ENCODE peak calls at places on chromosomes 16 and 17, in seven cellular contexts. A is HepG2, Y is GM12892, J is K562, O is H1, G is SK-N-SH, U is GM12878. B is an unnamed sample.
A peak's percentile ranks its signal among the peaks of the same experiment; 100 is the strongest.

GRCh38 chr17:44920565-44920940 is 5.3 kb upstream of the GFAP start:
- DNase-seq in G (no peak), A (no peak), J (no peak), U (no peak), O (peak; percentile 55), Y (no peak), B (no peak)

GRCh38 chr16:49674255-49674980 is 181.5 kb downstream of the ZNF423 start:
- DNase-seq in Y (no peak), U (no peak), A (no peak), O (no peak), J (no peak), G (no peak), B (no peak)

GRCh38 chr17:44219636-44220210 is at the start of gene UBTF:
- DNase-seq in U (no peak), O (peak; percentile 75), J (peak; percentile 77), A (peak; percentile 51), Y (no peak), G (peak; percentile 81), B (no peak)

GRCh38 chr16:73753931-73754330 is 542.7 kb upstream of the PSMD7 start:
- DNase-seq in O (no peak), G (no peak), A (no peak), U (no peak), Y (no peak), J (no peak), B (no peak)

GRCh38 chr17:37844158-37844976 is 79.8 kb upstream of the TBC1D3K start:
- DNase-seq in O (peak; percentile 90), J (peak; percentile 84), A (peak; percentile 56), G (peak; percentile 37), U (no peak), Y (peak; percentile 73), B (no peak)

GRCh38 chr17:4607773-4608187 is 23.5 kb downstream of the SMTNL2 start:
- DNase-seq in J (no peak), G (no peak), O (no peak), A (no peak), Y (no peak), U (no peak), B (no peak)

GRCh38 chr16:21283521-21284289 is 5.6 kb upstream of the CRYM start:
- DNase-seq in U (no peak), G (peak; percentile 92), Y (no peak), J (no peak), A (peak; percentile 51), O (peak; percentile 87), B (peak; percentile 35)

GRCh38 chr17:50177983-50178834 is 12.4 kb downstream of the SGCA start:
- DNase-seq in G (peak; percentile 93), U (no peak), O (peak; percentile 80), Y (peak; percentile 67), A (peak; percentile 89), J (peak; percentile 76), B (peak; percentile 68)

GRCh38 chr16:12507366-12507765 is 296.3 kb downstream of the CPPED1 start:
- DNase-seq in O (no peak), Y (no peak), G (no peak), A (no peak), J (no peak), U (no peak), B (no peak)

GRCh38 chr17:77049440-77049839 is 91.3 kb upstream of the SEC14L1 start:
- DNase-seq in G (no peak), A (no peak), U (no peak), O (no peak), J (no peak), Y (no peak), B (no peak)

GRCh38 chr16:29784901-29785500 is 5.5 kb upstream of the KIF22 start:
- DNase-seq in Y (peak; percentile 66), U (no peak), G (no peak), O (peak; percentile 95), A (no peak), J (peak; percentile 75), B (peak; percentile 72)

GRCh38 chr17:43125967-43126910 is 1.1 kb upstream of the BRCA1 start:
- DNase-seq in U (no peak), Y (no peak), G (peak; percentile 63), A (peak; percentile 61), O (no peak), J (peak; percentile 43), B (no peak)

GRCh38 chr17:68101992-68102758 is 66.6 kb downstream of the KPNA2 start:
- DNase-seq in Y (no peak), J (no peak), O (no peak), U (no peak), A (no peak), G (peak; percentile 36), B (peak; percentile 19)

GRCh38 chr17:77546772-77547201 is 406.0 kb downstream of the SEC14L1 start:
- DNase-seq in G (peak; percentile 39), J (no peak), O (peak; percentile 55), U (no peak), A (no peak), Y (no peak), B (no peak)

GRCh38 chr17:55814377-55814776 is 63.5 kb downstream of the PCTP start:
- DNase-seq in U (no peak), G (no peak), Y (no peak), O (no peak), A (no peak), J (no peak), B (no peak)

GRCh38 chr17:4477286-4477791 is 21.3 kb upstream of the SPNS2 start:
- DNase-seq in A (no peak), O (no peak), U (no peak), J (no peak), Y (no peak), G (no peak), B (no peak)

GRCh38 chr16:75109732-75110243 is 6.8 kb downstream of the LDHD start:
- DNase-seq in G (no peak), J (no peak), U (no peak), O (no peak), A (no peak), Y (no peak), B (no peak)

GRCh38 chr16:80085606-80086005 is 455.2 kb upstream of the DYNLRB2 start:
- DNase-seq in O (no peak), Y (no peak), G (no peak), U (no peak), J (no peak), A (no peak), B (no peak)

GRCh38 chr16:17832738-17833137 is 362.0 kb upstream of the XYLT1 start:
- DNase-seq in U (no peak), J (no peak), Y (no peak), O (no peak), G (no peak), A (no peak), B (no peak)

GRCh38 chr17:74851612-74852236 is 8.0 kb downstream of the GRIN2C start:
- DNase-seq in J (no peak), O (no peak), A (no peak), U (no peak), Y (no peak), G (no peak), B (no peak)

GRCh38 chr16:29843942-29844341 is 19.1 kb downstream of the CDIPT start:
- DNase-seq in Y (no peak), A (no peak), U (no peak), O (no peak), J (no peak), G (no peak), B (no peak)

GRCh38 chr17:57442914-57443571 is 186.7 kb downstream of the MSI2 start:
- DNase-seq in J (no peak), U (no peak), G (no peak), O (no peak), Y (no peak), A (no peak), B (no peak)

GRCh38 chr17:205176-205538 is 23.7 kb upstream of the DOC2B start:
- DNase-seq in Y (no peak), J (no peak), O (no peak), G (no peak), A (no peak), U (no peak), B (no peak)

GRCh38 chr16:88116121-88116900 is 165.1 kb downstream of the BANP start:
- DNase-seq in G (no peak), J (no peak), Y (no peak), O (no peak), A (no peak), U (no peak), B (no peak)

GRCh38 chr17:1304522-1304921 is 25.1 kb downstream of the TRARG1 start:
- DNase-seq in A (no peak), O (no peak), Y (no peak), G (no peak), J (no peak), U (no peak), B (no peak)

GRCh38 chr17:76446449-76447231 is 6.3 kb downstream of the UBE2O start:
- DNase-seq in J (peak; percentile 44), O (no peak), G (no peak), A (peak; percentile 84), Y (no peak), U (no peak), B (no peak)

GRCh38 chr17:81231121-81231645 is 7.7 kb downstream of the TEPSIN start:
- DNase-seq in Y (no peak), U (no peak), J (peak; percentile 17), O (no peak), A (no peak), G (no peak), B (no peak)

GRCh38 chr16:57609541-57610401 is 18.7 kb upstream of the ADGRG1 start:
- DNase-seq in Y (peak; percentile 70), U (peak; percentile 83), J (no peak), O (peak; percentile 41), G (peak; percentile 30), A (no peak), B (peak; percentile 71)

GRCh38 chr17:60641810-60642220 is 35.8 kb upstream of the BCAS3 start:
- DNase-seq in O (peak; percentile 48), J (peak; percentile 70), U (no peak), G (peak; percentile 75), A (peak; percentile 87), Y (peak; percentile 19), B (peak; percentile 24)

GRCh38 chr17:29256735-29257466 is 10.2 kb downstream of the CRYBA1 start:
- DNase-seq in U (no peak), O (no peak), A (no peak), G (no peak), Y (no peak), J (no peak), B (no peak)
- TF ChIP-seq TAF1 in U (no peak), O (no peak), A (no peak), G (no peak), Y (no peak), J (no peak), B (no peak)

DNA sequence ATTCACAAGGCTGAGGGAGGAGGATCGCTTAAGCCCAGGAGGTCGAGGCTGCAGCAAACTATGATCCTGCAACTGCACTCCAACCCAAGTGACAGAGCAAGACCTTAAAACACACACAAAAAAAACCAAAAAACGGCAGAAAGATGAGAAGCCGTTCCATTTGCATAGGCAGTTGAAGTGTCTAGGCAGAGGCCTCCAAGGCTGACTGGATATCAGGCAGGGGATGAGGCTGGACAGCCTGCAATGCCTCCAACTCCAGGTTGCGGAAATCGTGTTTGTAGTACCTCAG is 2.0 kb upstream of the FBXL19 start:
- DNase-seq in Y (no peak), G (no peak), U (no peak), O (no peak), A (no peak), J (no peak), B (no peak)
- TF ChIP-seq TAF1 in Y (no peak), G (no peak), U (no peak), O (no peak), A (no peak), J (no peak), B (no peak)

GRCh38 chr17:38888842-38889241 is 19.0 kb downstream of the LASP1 start:
- DNase-seq in A (no peak), U (no peak), J (no peak), G (no peak), O (no peak), Y (no peak), B (no peak)
- TF ChIP-seq TAF1 in A (no peak), U (no peak), J (no peak), G (no peak), O (no peak), Y (no peak), B (no peak)

GRCh38 chr16:10982430-10983174 is 38.2 kb downstream of the CLEC16A start:
- DNase-seq in J (no peak), G (no peak), Y (no peak), U (no peak), O (no peak), A (no peak), B (no peak)
- TF ChIP-seq TAF1 in J (no peak), G (no peak), Y (no peak), U (no peak), O (no peak), A (no peak), B (no peak)